ENCODE peak calls at places on chromosome 3, in four cellular contexts. F is K562, R is WTC11, Z is HepG2. J is an unnamed sample.

GRCh38 chr3:160478338-160478737 is 28.8 kb upstream of the TRIM59 start:
- DNase-seq in F (no peak), R (no peak), Z (no peak), J (no peak)

GRCh38 chr3:159604151-159604581 is 384.5 kb upstream of the IL12A start:
- DNase-seq in F (no peak), R (no peak), Z (no peak), J (no peak)

GRCh38 chr3:18423401-18424212 is 1.5 kb downstream of the SATB1 start:
- DNase-seq in F (peak), R (peak), Z (no peak), J (no peak)

GRCh38 chr3:102229062-102229655 is 205.7 kb upstream of the ZPLD1 start:
- DNase-seq in F (peak), R (peak), Z (peak), J (peak)

GRCh38 chr3:123638936-123639680 is 54.3 kb upstream of the HACD2 start:
- DNase-seq in F (no peak), R (no peak), Z (no peak), J (no peak)

GRCh38 chr3:78427303-78427702 is 1340.5 kb downstream of the ROBO1 start:
- DNase-seq in F (no peak), R (no peak), Z (no peak), J (no peak)

GRCh38 chr3:40398346-40398745 is 11.4 kb downstream of the ENTPD3 start:
- DNase-seq in F (no peak), R (no peak), Z (peak), J (no peak)

GRCh38 chr3:133125171-133125570 is 87.0 kb downstream of the TMEM108 start:
- DNase-seq in F (no peak), R (no peak), Z (no peak), J (no peak)

GRCh38 chr3:28286595-28286994 is 45.2 kb downstream of the CMC1 start:
- DNase-seq in F (peak), R (no peak), Z (peak), J (peak)

GRCh38 chr3:45225465-45226205 is 452 bp downstream of the TMEM158 start:
- DNase-seq in F (peak), R (peak), Z (no peak), J (no peak)

GRCh38 chr3:170740726-170741591 is 129.0 kb downstream of the RPL22L1 start:
- DNase-seq in F (no peak), R (no peak), Z (no peak), J (peak)

GRCh38 chr3:177141471-177141870 is 55.8 kb downstream of the TBL1XR1 start:
- DNase-seq in F (no peak), R (no peak), Z (no peak), J (no peak)

GRCh38 chr3:46184469-46184868 is 23.6 kb downstream of the CCR1 start:
- DNase-seq in F (no peak), R (no peak), Z (no peak), J (no peak)

GRCh38 chr3:123202451-123202850 is 708 bp downstream of the SEC22A start:
- DNase-seq in F (peak), R (peak), Z (peak), J (peak)

GRCh38 chr3:61562810-61563613 is 1.6 kb downstream of the PTPRG start:
- DNase-seq in F (no peak), R (peak), Z (peak), J (peak)

GRCh38 chr3:143337387-143337786 is 217.8 kb downstream of the CHST2 start:
- DNase-seq in F (no peak), R (no peak), Z (no peak), J (no peak)

GRCh38 chr3:60225848-60226247 is 1025.4 kb downstream of the FHIT start:
- DNase-seq in F (no peak), R (no peak), Z (no peak), J (no peak)

GRCh38 chr3:134336587-134336986 is 37.7 kb downstream of the AMOTL2 start:
- DNase-seq in F (no peak), R (no peak), Z (no peak), J (no peak)

GRCh38 chr3:123739754-123740153 is 144.4 kb downstream of the MYLK start:
- DNase-seq in F (no peak), R (no peak), Z (no peak), J (no peak)

GRCh38 chr3:55490194-55490913 is 3.2 kb upstream of the WNT5A start:
- DNase-seq in F (no peak), R (no peak), Z (no peak), J (no peak)

GRCh38 chr3:115325539-115325938 is 178.5 kb upstream of the ZBTB20 start:
- DNase-seq in F (peak), R (peak), Z (peak), J (no peak)

GRCh38 chr3:46520531-46520930 is 22.8 kb downstream of the RTP3 start:
- DNase-seq in F (no peak), R (no peak), Z (no peak), J (no peak)

GRCh38 chr3:112092439-112093179 is 6.4 kb downstream of the C3orf52 start:
- DNase-seq in F (no peak), R (no peak), Z (no peak), J (no peak)

DNA sequence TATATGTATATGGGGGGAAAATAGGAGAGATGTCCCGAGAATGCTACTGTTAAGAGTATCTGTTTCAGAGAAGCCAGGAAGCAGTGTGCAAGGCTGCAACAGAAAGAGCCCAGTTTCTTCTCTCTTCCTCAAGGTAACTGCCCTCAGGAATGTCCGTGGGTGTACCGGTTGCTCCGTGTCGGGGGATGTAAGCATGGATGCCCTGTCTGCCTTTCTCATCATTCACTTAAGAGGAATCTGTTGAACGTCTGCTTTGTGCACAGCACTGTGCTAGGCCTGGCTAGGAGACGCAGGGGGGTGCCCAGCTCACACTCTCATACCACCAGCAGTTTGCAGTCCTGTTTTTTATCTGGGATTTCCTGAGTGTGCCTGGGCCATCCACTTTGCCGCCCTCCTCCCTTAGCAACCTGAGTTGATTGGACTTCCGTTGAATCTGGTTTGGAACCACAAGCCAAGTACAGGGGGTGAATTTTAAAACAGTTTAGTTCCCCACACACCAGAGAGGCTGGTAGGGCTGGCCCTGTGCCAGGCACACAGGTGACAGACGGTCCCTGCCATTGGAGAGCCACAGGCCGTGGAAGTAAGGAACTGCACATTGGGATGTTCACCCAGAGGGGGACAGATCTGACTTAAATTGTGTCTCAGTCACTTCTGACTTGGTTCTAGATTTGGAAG is 11.2 kb downstream of the BOC start:
- DNase-seq in F (no peak), R (no peak), Z (no peak), J (no peak)
- TF ChIP-seq NR3C1 in F (no peak), R (no peak), Z (no peak), J (no peak)

GRCh38 chr3:187066228-187066995 is 72.9 kb downstream of the RPL39L start:
- DNase-seq in F (peak), R (peak), Z (peak), J (peak)
- TF ChIP-seq NR3C1 in F (no peak), R (no peak), Z (no peak), J (no peak)

DNA sequence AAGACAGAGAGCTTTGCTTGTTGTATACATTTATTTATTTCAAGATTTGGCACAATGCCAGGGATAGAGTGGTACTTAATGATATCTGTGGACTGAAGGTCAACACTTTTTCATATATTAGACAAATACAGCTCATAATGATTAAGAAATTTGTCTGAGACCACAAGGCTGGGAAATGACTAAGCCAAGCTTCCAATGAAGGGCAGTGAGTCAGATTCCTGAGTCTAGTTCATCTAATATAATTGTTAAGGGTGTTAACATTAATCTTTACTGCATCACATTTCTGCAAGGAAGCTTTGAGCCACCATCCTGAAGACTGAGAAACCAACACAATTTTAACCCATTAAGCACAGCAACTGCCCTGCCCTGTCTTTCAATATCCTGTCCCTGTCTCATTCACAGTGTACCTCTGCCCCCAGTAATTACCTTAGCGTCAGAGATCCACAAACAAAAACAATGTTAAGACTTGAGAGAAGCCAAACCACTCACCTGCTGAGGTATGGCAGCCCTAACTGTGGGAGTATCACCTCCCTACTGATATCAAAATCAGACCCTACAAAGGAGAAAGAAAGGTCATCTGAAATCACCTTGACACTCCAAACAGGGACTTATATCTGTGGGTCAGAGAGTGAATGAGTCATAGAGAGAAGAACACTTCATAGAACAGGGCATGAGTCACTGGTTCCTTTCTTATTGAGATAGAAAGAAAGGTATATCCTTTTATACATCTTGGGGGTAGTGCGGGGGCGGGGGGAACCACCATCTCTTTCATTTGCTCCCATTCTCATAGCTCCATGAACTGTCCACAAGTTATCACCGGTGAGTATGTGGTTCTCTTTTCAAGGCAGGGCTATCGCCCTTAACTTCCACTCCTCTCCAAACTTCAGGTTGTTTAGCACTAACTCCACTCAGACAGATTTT is 74.7 kb downstream of the MAGI1 start:
- DNase-seq in F (no peak), R (no peak), Z (peak), J (peak)
- TF ChIP-seq NR3C1 in F (no peak), R (no peak), Z (no peak), J (no peak)

GRCh38 chr3:65666426-65667091 is 372.2 kb downstream of the MAGI1 start:
- DNase-seq in F (no peak), R (no peak), Z (no peak), J (no peak)

GRCh38 chr3:65672071-65672470 is 366.6 kb downstream of the MAGI1 start:
- DNase-seq in F (no peak), R (no peak), Z (no peak), J (no peak)

GRCh38 chr3:65667963-65668362 is 370.8 kb downstream of the MAGI1 start:
- DNase-seq in F (no peak), R (no peak), Z (no peak), J (no peak)

GRCh38 chr3:65671004-65671403 is 367.7 kb downstream of the MAGI1 start:
- DNase-seq in F (no peak), R (no peak), Z (no peak), J (no peak)

GRCh38 chr3:65669163-65669875 is 369.4 kb downstream of the MAGI1 start:
- DNase-seq in F (no peak), R (no peak), Z (peak), J (no peak)
- TF ChIP-seq NR3C1 in F (no peak), R (no peak), Z (no peak), J (no peak)

GRCh38 chr3:128767351-128767750 is 41.4 kb downstream of the RAB7A start:
- DNase-seq in F (no peak), R (no peak), Z (no peak), J (no peak)

GRCh38 chr3:128761392-128761791 is 35.4 kb downstream of the RAB7A start:
- DNase-seq in F (no peak), R (no peak), Z (no peak), J (no peak)

GRCh38 chr3:128764863-128765262 is 38.9 kb downstream of the RAB7A start:
- DNase-seq in F (no peak), R (no peak), Z (no peak), J (no peak)

GRCh38 chr3:128760881-128761280 is 34.9 kb downstream of the RAB7A start:
- DNase-seq in F (no peak), R (no peak), Z (no peak), J (no peak)

GRCh38 chr3:128763967-128764366 is 38.0 kb downstream of the RAB7A start:
- DNase-seq in F (peak), R (no peak), Z (no peak), J (no peak)
- TF ChIP-seq NR3C1 in F (no peak), R (no peak), Z (no peak), J (no peak)